ENCODE peak calls at places on chromosome 11, in ten cellular contexts. F is GM12891, J is body of pancreas, I is tibial nerve, L is thyroid gland, C is heart left ventricle, A is stomach, X is adrenal gland, V is right lobe of liver, Y is endothelial cell of umbilical vein. G is an unnamed sample.

GRCh38 chr11:128615076-128615475 is 27.7 kb upstream of the ETS1 start:
- DNase-seq in I (no peak), V (no peak), X (no peak), J (no peak), F (no peak), C (no peak), Y (no peak), A (no peak), L (no peak), G (no peak)

GRCh38 chr11:83827940-83828554 is 541.9 kb upstream of the CCDC90B start:
- DNase-seq in F (no peak), A (no peak), V (no peak), X (no peak), Y (peak), C (no peak), L (no peak), J (no peak), I (no peak), G (peak)

GRCh38 chr11:62149986-62150886 is 26.4 kb downstream of the INCENP start:
- DNase-seq in C (peak), Y (no peak), F (no peak), X (no peak), I (no peak), V (no peak), A (peak), L (peak), J (no peak), G (no peak)

GRCh38 chr11:16404781-16405180 is 48.4 kb upstream of the SOX6 start:
- DNase-seq in L (no peak), C (no peak), Y (no peak), V (no peak), X (no peak), A (no peak), F (no peak), J (no peak), I (no peak), G (no peak)

GRCh38 chr11:106420048-106420665 is 342.7 kb downstream of the AASDHPPT start:
- DNase-seq in J (no peak), L (no peak), C (no peak), F (no peak), X (no peak), V (no peak), A (no peak), Y (no peak), I (no peak), G (no peak)

GRCh38 chr11:128775513-128775912 is 81.6 kb downstream of the FLI1 start:
- DNase-seq in F (no peak), L (no peak), A (no peak), X (no peak), V (no peak), I (no peak), J (no peak), C (no peak), Y (peak), G (no peak)

GRCh38 chr11:129611661-129612566 is 203.7 kb upstream of the TMEM45B start:
- DNase-seq in A (no peak), J (no peak), C (no peak), V (no peak), Y (no peak), I (no peak), L (peak), F (no peak), X (no peak), G (no peak)

GRCh38 chr11:65536412-65537295 is 11.8 kb downstream of the SCYL1 start:
- DNase-seq in A (no peak), F (no peak), X (no peak), I (no peak), L (no peak), V (no peak), Y (no peak), C (no peak), J (no peak), G (no peak)

GRCh38 chr11:8228206-8228605 is 35.5 kb downstream of the LMO1 start:
- DNase-seq in X (no peak), C (no peak), J (no peak), Y (no peak), F (no peak), I (no peak), V (no peak), L (no peak), A (no peak), G (no peak)

GRCh38 chr11:11279956-11280689 is 72.9 kb downstream of the CSNK2A3 start:
- DNase-seq in J (no peak), X (no peak), F (no peak), Y (peak), A (no peak), V (peak), I (no peak), C (no peak), L (no peak), G (no peak)

GRCh38 chr11:86571273-86571948 is 101.0 kb downstream of the ME3 start:
- DNase-seq in V (no peak), C (no peak), F (no peak), A (no peak), I (no peak), J (no peak), X (no peak), L (no peak), Y (peak), G (peak)

GRCh38 chr11:34021977-34022735 is 29.4 kb upstream of the CAPRIN1 start:
- DNase-seq in L (no peak), C (no peak), J (no peak), F (no peak), I (no peak), A (no peak), X (no peak), V (no peak), Y (no peak), G (no peak)

GRCh38 chr11:72848846-72849466 is 34.7 kb downstream of the ATG16L2 start:
- DNase-seq in V (no peak), L (peak), Y (peak), A (no peak), I (peak), F (no peak), X (no peak), C (no peak), J (no peak), G (peak)

GRCh38 chr11:62588966-62589637 is 2.2 kb downstream of the TUT1 start:
- DNase-seq in I (no peak), Y (peak), J (no peak), F (no peak), L (peak), C (no peak), V (no peak), X (no peak), A (no peak), G (peak)

GRCh38 chr11:134678152-134678551 is 266.1 kb upstream of the B3GAT1 start:
- DNase-seq in I (no peak), J (no peak), C (no peak), F (no peak), V (no peak), L (no peak), Y (no peak), A (no peak), X (no peak), G (no peak)

GRCh38 chr11:79352304-79352703 is 88.5 kb downstream of the TENM4 start:
- DNase-seq in C (no peak), A (no peak), I (no peak), L (peak), F (no peak), J (no peak), Y (no peak), X (no peak), V (no peak), G (no peak)

GRCh38 chr11:19953342-19953741 is 206.9 kb downstream of the DBX1 start:
- DNase-seq in C (no peak), X (no peak), Y (peak), V (no peak), L (peak), J (no peak), A (no peak), F (no peak), I (no peak), G (no peak)

GRCh38 chr11:64718084-64718779 is 4.8 kb downstream of the NRXN2 start:
- DNase-seq in F (no peak), X (no peak), A (no peak), C (no peak), V (no peak), J (no peak), Y (no peak), I (no peak), L (no peak), G (no peak)

GRCh38 chr11:117828641-117829368 is 4.3 kb upstream of the FXYD2 start:
- DNase-seq in V (peak), X (no peak), A (peak), Y (peak), F (no peak), L (no peak), C (peak), I (no peak), J (peak), G (peak)
- TF ChIP-seq POLR2A in V (no peak), X (no peak), A (no peak), Y (no peak), F (no peak), L (no peak), C (no peak), I (no peak), J (peak), G (no peak)

GRCh38 chr11:122743949-122744876 is 88.7 kb downstream of the UBASH3B start:
- DNase-seq in J (no peak), Y (peak), I (peak), X (no peak), C (no peak), A (peak), F (peak), L (peak), V (no peak), G (no peak)
- TF ChIP-seq POLR2A in J (no peak), Y (no peak), I (no peak), X (no peak), C (no peak), A (no peak), F (peak), L (no peak), V (peak), G (no peak)

GRCh38 chr11:75767228-75767572 is 1.4 kb upstream of the DGAT2 start:
- DNase-seq in F (no peak), C (no peak), J (no peak), V (no peak), I (no peak), A (no peak), Y (no peak), L (no peak), X (no peak), G (no peak)

GRCh38 chr11:75768909-75769771 is 562 bp downstream of the DGAT2 start:
- DNase-seq in F (no peak), C (no peak), A (no peak), V (no peak), I (no peak), Y (no peak), L (peak), X (no peak), J (no peak), G (no peak)

GRCh38 chr11:75767793-75768111 is 826 bp upstream of the DGAT2 start:
- DNase-seq in L (no peak), J (no peak), A (no peak), V (no peak), F (no peak), I (no peak), C (no peak), Y (no peak), X (no peak), G (no peak)

GRCh38 chr11:75766449-75767227 is 1.9 kb upstream of the DGAT2 start:
- DNase-seq in V (no peak), A (no peak), L (peak), J (no peak), X (no peak), C (no peak), F (no peak), Y (no peak), I (no peak), G (no peak)

DNA sequence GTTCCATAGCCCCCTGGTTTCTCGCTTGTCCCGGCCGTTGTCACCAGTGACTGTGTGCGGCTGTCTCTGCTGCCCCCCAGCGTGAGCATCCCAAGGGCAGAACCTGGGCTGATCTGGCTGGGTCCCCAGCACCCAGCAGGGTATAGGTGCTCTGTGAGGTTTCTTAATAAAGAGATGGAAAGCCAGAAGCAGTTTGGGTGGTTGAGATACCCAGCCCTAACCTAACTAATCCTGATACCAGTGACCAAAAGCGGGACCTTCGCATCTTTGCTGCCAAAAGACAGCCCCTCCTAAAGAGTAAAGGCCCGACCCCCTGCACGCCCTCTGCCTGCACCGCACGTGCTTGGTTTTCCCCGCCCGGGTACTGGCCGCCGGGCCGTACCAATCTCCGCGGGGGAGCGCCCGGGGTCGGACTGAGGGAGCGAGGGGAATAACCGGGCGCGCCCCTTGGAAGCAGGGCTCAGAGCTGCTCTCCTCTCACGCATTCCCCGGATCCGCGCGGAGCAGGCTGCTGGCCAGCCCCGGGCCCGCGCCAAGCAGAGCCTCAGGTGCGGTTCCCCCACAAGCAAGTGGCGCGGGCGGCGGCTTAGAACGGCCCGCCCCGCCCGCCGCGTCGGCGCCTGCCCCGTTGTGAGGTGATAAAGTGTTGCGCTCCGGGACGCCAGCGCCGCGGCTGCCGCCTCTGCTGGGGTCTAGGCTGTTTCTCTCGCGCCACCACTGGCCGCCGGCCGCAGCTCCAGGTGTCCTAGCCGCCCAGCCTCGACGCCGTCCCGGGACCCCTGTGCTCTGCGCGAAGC is at the start of gene DGAT2:
- DNase-seq in F (peak), C (peak), I (peak), A (peak), Y (peak), V (peak), L (peak), J (peak), X (peak), G (peak)
- TF ChIP-seq POLR2A in F (no peak), C (no peak), I (no peak), A (no peak), Y (no peak), V (peak), L (no peak), J (no peak), X (no peak), G (peak)

DNA sequence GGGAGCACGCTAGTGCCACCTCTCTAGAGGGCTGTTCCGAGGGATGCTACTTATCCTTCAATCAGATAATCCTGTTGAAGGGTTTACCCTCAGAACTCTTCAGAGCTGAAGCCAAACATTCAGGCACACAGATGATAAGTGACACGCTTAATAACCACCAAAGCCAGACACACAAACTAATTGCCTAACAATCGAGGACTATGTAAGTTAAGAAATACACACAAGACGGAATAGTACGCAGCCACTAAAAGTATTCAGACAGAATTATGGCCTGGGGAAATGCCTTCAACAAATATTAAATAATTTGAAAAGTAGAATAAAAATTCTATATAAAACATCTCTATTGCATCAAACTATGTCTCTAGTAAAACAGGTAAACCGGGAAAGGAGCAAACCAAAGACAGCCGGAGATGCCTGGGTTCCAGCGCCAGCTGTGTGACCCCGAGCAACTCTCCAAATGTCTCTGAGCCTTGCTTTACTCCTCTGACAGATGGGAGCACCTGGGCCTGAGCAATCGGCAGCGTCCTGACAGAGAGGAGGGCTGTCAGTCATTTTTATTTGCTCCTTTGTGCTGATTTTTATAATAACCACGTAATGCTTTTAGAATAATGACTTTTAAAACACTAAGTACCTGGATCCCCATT is 11.3 kb downstream of the LRFN4 start:
- DNase-seq in L (no peak), A (no peak), I (no peak), V (no peak), J (no peak), C (no peak), X (no peak), Y (no peak), F (no peak), G (no peak)
- TF ChIP-seq POLR2A in L (no peak), A (no peak), I (no peak), V (no peak), J (no peak), C (no peak), X (no peak), Y (no peak), F (no peak), G (no peak)

GRCh38 chr11:67456068-67456705 is 1.0 kb downstream of the CABP4 start:
- DNase-seq in A (no peak), Y (no peak), X (no peak), I (no peak), C (no peak), L (no peak), J (no peak), F (no peak), V (no peak), G (no peak)
- TF ChIP-seq POLR2A in A (no peak), Y (no peak), X (no peak), I (no peak), C (no peak), L (no peak), J (no peak), F (no peak), V (no peak), G (no peak)

GRCh38 chr11:131246589-131247164 is 123.7 kb upstream of the NTM start:
- DNase-seq in L (peak), Y (no peak), A (peak), C (peak), V (no peak), F (no peak), X (no peak), I (peak), J (peak), G (peak)

GRCh38 chr11:131246156-131246555 is 124.3 kb upstream of the NTM start:
- DNase-seq in L (no peak), A (no peak), C (no peak), F (no peak), I (no peak), X (no peak), V (no peak), J (no peak), Y (no peak), G (no peak)

GRCh38 chr11:131248588-131248987 is 121.8 kb upstream of the NTM start:
- DNase-seq in X (no peak), I (no peak), V (no peak), J (no peak), Y (no peak), F (no peak), A (no peak), C (no peak), L (no peak), G (no peak)

GRCh38 chr11:131240421-131240820 is 130.0 kb upstream of the NTM start:
- DNase-seq in J (no peak), C (no peak), Y (no peak), X (no peak), A (no peak), I (no peak), L (no peak), F (no peak), V (no peak), G (no peak)

DNA sequence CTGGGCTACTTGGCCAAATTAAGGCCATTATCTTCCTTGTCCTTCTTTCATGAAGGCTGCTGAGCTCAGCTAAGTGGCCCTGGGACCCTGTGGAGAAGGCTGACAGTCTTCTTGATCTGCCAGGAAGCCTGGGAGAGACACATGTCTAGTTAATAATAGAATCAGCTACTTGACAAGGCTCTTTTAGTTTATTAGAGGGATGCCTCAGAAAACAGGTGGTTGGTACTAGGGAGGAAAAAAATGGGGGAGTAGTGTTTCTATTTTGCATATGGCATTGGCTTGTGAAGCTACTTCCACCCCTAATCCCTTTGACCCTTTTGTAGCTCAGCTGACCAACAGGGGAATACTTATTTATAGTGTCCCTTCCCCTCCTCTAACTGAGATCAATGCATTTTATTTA is 127.8 kb upstream of the NTM start:
- DNase-seq in C (no peak), J (no peak), A (no peak), X (no peak), I (no peak), V (no peak), L (no peak), F (no peak), Y (no peak), G (no peak)
- TF ChIP-seq POLR2A in C (no peak), J (no peak), A (no peak), X (no peak), I (no peak), V (no peak), L (no peak), F (no peak), Y (no peak), G (no peak)

GRCh38 chr11:76231339-76231738 is 25.0 kb upstream of the WNT11 start:
- DNase-seq in V (no peak), A (no peak), Y (no peak), F (no peak), L (no peak), C (no peak), X (no peak), I (no peak), J (no peak), G (no peak)

GRCh38 chr11:76230392-76230791 is 24.1 kb upstream of the WNT11 start:
- DNase-seq in X (no peak), C (no peak), Y (no peak), J (no peak), V (no peak), L (no peak), F (no peak), A (no peak), I (no peak), G (no peak)

GRCh38 chr11:76226626-76227025 is 20.3 kb upstream of the WNT11 start:
- DNase-seq in X (no peak), J (no peak), Y (no peak), V (no peak), L (no peak), I (no peak), F (no peak), A (no peak), C (no peak), G (no peak)

GRCh38 chr11:76229690-76230240 is 23.5 kb upstream of the WNT11 start:
- DNase-seq in J (no peak), L (no peak), I (no peak), Y (no peak), V (peak), A (no peak), C (no peak), F (no peak), X (no peak), G (no peak)

DNA sequence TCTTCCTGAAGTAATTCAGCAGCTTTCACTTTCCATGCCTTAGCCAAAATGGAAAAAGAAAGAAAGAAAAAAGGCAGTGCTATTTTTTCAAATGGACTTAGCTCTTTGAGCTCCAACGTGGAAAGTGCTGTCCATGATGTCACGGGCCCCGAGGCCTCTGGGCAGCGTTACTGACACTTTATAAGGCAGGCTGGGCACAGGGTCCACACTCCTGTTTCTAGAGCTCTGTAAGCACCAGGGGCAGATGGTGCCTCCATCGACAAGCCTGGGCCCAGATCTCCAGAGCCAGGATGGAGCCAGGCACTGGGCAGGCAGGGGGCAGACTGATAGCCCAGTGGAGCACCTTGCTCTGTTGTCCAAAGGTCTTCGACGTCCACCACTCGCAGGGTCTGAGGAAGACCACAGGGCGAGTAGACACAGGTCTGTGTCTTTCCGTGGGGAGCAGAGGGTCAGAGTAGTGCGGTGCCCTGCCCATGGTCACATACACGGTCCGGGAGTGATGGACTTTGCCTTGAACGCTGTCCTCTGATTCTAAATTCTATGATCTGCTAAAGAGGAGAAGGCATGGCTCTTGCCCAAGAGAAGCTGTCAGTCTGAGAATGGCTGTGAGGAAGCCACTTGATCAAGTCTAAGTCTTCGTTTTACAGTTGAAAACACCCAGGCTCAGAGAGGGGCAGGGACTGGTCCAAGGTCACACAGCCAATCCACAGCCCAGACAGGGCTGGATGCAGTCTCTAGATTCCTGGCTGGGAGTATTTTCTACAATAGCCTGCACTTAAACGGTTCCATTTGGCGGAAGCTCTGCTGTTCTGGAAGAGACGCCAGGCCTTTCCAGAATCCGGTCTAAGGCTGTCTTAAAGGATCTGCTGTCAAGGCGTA is 22.1 kb upstream of the WNT11 start:
- DNase-seq in I (no peak), A (no peak), X (no peak), F (no peak), Y (no peak), V (peak), L (no peak), C (no peak), J (no peak), G (no peak)
- TF ChIP-seq POLR2A in I (no peak), A (no peak), X (no peak), F (no peak), Y (no peak), V (peak), L (no peak), C (no peak), J (no peak), G (no peak)